ENCODE peak calls at places on chromosome 20, in seven cellular contexts. K, J, S, R, T, M and I are unnamed samples.

GRCh38 chr20:33622705-33623390 is 39.3 kb upstream of the C20orf144 start:
- DNase-seq in K (no peak), J (no peak), S (no peak), R (no peak), T (no peak), M (no peak), I (no peak)

GRCh38 chr20:61806995-61807394 is 258.7 kb downstream of the TAF4 start:
- DNase-seq in K (no peak), J (no peak), S (no peak), R (no peak), T (no peak), M (no peak), I (no peak)

GRCh38 chr20:50625986-50626677 is 65.2 kb downstream of the RIPOR3 start:
- DNase-seq in K (peak), J (peak), S (no peak), R (peak), T (peak), M (no peak), I (peak)

GRCh38 chr20:325889-326644 is 715 bp downstream of the SOX12 start:
- DNase-seq in K (peak), J (peak), S (peak), R (no peak), T (peak), M (peak), I (peak)

GRCh38 chr20:8860011-8860495 is 208.8 kb upstream of the PLCB4 start:
- DNase-seq in K (no peak), J (no peak), S (no peak), R (no peak), T (no peak), M (no peak), I (no peak)

GRCh38 chr20:25220810-25221591 is 25.5 kb downstream of the ENTPD6 start:
- DNase-seq in K (no peak), J (no peak), S (no peak), R (no peak), T (no peak), M (no peak), I (no peak)

GRCh38 chr20:33789109-33789857 is 21.9 kb upstream of the CHMP4B start:
- DNase-seq in K (no peak), J (no peak), S (no peak), R (no peak), T (no peak), M (no peak), I (no peak)

GRCh38 chr20:33914871-33915270 is 78.8 kb upstream of the RALY start:
- DNase-seq in K (no peak), J (peak), S (no peak), R (no peak), T (peak), M (no peak), I (peak)

GRCh38 chr20:25355866-25356265 is 34.8 kb downstream of the ABHD12 start:
- DNase-seq in K (no peak), J (no peak), S (no peak), R (no peak), T (no peak), M (no peak), I (no peak)